ENCODE peak calls at places on chromosomes 5 and 9, in ten cellular contexts. A, Y, K, F, G, S, O, N, H and U are unnamed samples.

GRCh38 chr9:82923410-82924242 is 139.3 kb downstream of the RASEF start:
- DNase-seq in H (no peak), O (no peak), K (no peak), N (no peak), A (peak), F (no peak), S (no peak), Y (no peak), G (peak), U (no peak)

GRCh38 chr9:112790231-112790774 is 39.7 kb downstream of the SNX30 start:
- DNase-seq in S (no peak), G (no peak), A (no peak), F (no peak), K (no peak), N (no peak), Y (no peak), H (no peak), O (no peak), U (no peak)

GRCh38 chr5:158456756-158457155 is 597.8 kb upstream of the CLINT1 start:
- DNase-seq in F (no peak), O (peak), Y (peak), K (no peak), G (no peak), N (no peak), H (peak), S (no peak), A (no peak), U (no peak)

GRCh38 chr5:179467441-179467840 is 82.9 kb upstream of the RUFY1 start:
- DNase-seq in K (no peak), A (no peak), F (no peak), S (no peak), H (no peak), G (no peak), O (no peak), Y (no peak), N (no peak), U (no peak)

GRCh38 chr9:84340535-84340934 is at the start of gene SLC28A3:
- DNase-seq in K (no peak), G (no peak), N (no peak), A (peak), H (no peak), S (no peak), F (no peak), O (no peak), Y (no peak), U (no peak)

GRCh38 chr5:139147743-139148079 is 50.5 kb downstream of the SIL1 start:
- DNase-seq in F (no peak), S (no peak), A (no peak), O (peak), N (no peak), G (no peak), H (peak), Y (no peak), K (no peak), U (no peak)

GRCh38 chr5:150513375-150514309 is 5.7 kb downstream of the NDST1 start:
- DNase-seq in N (no peak), G (peak), K (no peak), Y (no peak), A (no peak), H (no peak), O (no peak), F (no peak), S (no peak), U (no peak)

GRCh38 chr5:148125641-148126040 is 42.7 kb upstream of the SPINK14 start:
- DNase-seq in H (no peak), N (no peak), K (no peak), Y (no peak), O (no peak), S (no peak), A (no peak), F (no peak), G (no peak), U (no peak)

GRCh38 chr9:124040935-124041816 is 29.6 kb downstream of the LHX2 start:
- DNase-seq in O (no peak), A (peak), H (peak), G (peak), Y (peak), F (no peak), K (peak), N (no peak), S (peak), U (peak)

GRCh38 chr5:72066658-72067057 is 40.6 kb upstream of the MAP1B start:
- DNase-seq in Y (no peak), F (no peak), N (no peak), O (peak), H (no peak), S (no peak), G (no peak), A (no peak), K (no peak), U (no peak)

GRCh38 chr9:36407122-36407723 is 7.2 kb upstream of the RNF38 start:
- DNase-seq in H (no peak), N (no peak), G (peak), S (no peak), Y (no peak), K (peak), F (peak), O (peak), A (peak), U (no peak)

GRCh38 chr5:31453522-31453921 is 78.4 kb downstream of the DROSHA start:
- DNase-seq in K (no peak), H (no peak), F (no peak), N (no peak), O (no peak), G (no peak), Y (no peak), A (peak), S (no peak), U (no peak)

GRCh38 chr5:67815455-67816391 is 399.8 kb upstream of the PIK3R1 start:
- DNase-seq in Y (no peak), F (no peak), A (no peak), K (no peak), S (no peak), N (no peak), O (no peak), G (no peak), H (peak), U (no peak)

GRCh38 chr9:81557957-81558791 is 131.2 kb downstream of the TLE1 start:
- DNase-seq in F (no peak), N (no peak), S (no peak), K (no peak), H (no peak), Y (no peak), G (no peak), A (no peak), O (peak), U (no peak)

GRCh38 chr9:78010419-78010818 is 21.2 kb downstream of the GNAQ start:
- DNase-seq in A (no peak), N (no peak), H (no peak), S (no peak), O (no peak), F (no peak), Y (no peak), K (no peak), G (no peak), U (no peak)

GRCh38 chr5:122576266-122577016 is 198.4 kb upstream of the SNX2 start:
- DNase-seq in O (no peak), Y (no peak), S (no peak), N (no peak), F (no peak), H (no peak), A (no peak), G (no peak), K (no peak), U (no peak)

GRCh38 chr9:110918316-110919054 is 119.8 kb downstream of the LPAR1 start:
- DNase-seq in O (peak), F (no peak), G (no peak), K (no peak), A (no peak), S (no peak), N (no peak), Y (no peak), H (no peak), U (no peak)

GRCh38 chr9:92140074-92140753 is 25.0 kb upstream of the SPTLC1 start:
- DNase-seq in A (peak), O (peak), F (peak), Y (peak), H (peak), S (peak), N (peak), G (peak), K (peak), U (peak)

GRCh38 chr5:115501457-115501856 is 43.1 kb downstream of the FEM1C start:
- DNase-seq in F (no peak), S (no peak), A (no peak), G (no peak), N (no peak), Y (no peak), K (no peak), O (no peak), H (peak), U (no peak)

GRCh38 chr9:522658-523057 is 308.0 kb downstream of the DOCK8 start:
- DNase-seq in O (no peak), K (no peak), F (no peak), Y (no peak), N (no peak), A (no peak), S (no peak), G (no peak), H (peak), U (no peak)

GRCh38 chr9:125444956-125445506 is 183.4 kb downstream of the GAPVD1 start:
- DNase-seq in O (no peak), H (no peak), G (no peak), N (no peak), K (no peak), A (no peak), S (no peak), Y (no peak), F (no peak), U (no peak)

GRCh38 chr9:93658184-93658925 is 82.0 kb downstream of the PHF2 start:
- DNase-seq in F (no peak), Y (no peak), A (no peak), G (no peak), O (no peak), K (no peak), H (peak), S (peak), N (no peak), U (no peak)

GRCh38 chr9:34612788-34613390 is 992 bp upstream of the RPP25L start:
- DNase-seq in S (peak), K (peak), O (peak), H (peak), A (peak), F (peak), N (peak), Y (peak), G (peak), U (no peak)

GRCh38 chr9:126516936-126517750 is 96.6 kb upstream of the LMX1B start:
- DNase-seq in A (peak), H (peak), O (peak), G (peak), F (peak), K (peak), S (peak), Y (peak), N (no peak), U (no peak)

GRCh38 chr9:4979224-4979623 is 5.8 kb upstream of the JAK2 start:
- DNase-seq in H (no peak), G (no peak), O (no peak), N (no peak), Y (no peak), A (no peak), S (no peak), F (no peak), K (no peak), U (no peak)

GRCh38 chr9:137156567-137157375 is 13.1 kb downstream of the LRRC26 start:
- DNase-seq in G (peak), O (peak), F (peak), A (peak), Y (no peak), H (peak), S (no peak), K (peak), N (no peak), U (no peak)

GRCh38 chr5:54947187-54947586 is 38.2 kb downstream of the ESM1 start:
- DNase-seq in F (no peak), N (no peak), S (no peak), Y (no peak), A (no peak), K (no peak), O (no peak), H (no peak), G (no peak), U (no peak)

GRCh38 chr5:2430606-2431005 is 320.9 kb downstream of the IRX2 start:
- DNase-seq in K (no peak), N (no peak), F (no peak), A (no peak), Y (no peak), S (no peak), H (no peak), O (no peak), G (no peak), U (no peak)

GRCh38 chr9:126615251-126615790 is 1.6 kb downstream of the LMX1B start:
- DNase-seq in G (peak), A (peak), Y (peak), O (no peak), F (no peak), K (peak), H (peak), N (no peak), S (no peak), U (no peak)

GRCh38 chr5:101686541-101686940 is 609.5 kb downstream of the SLCO4C1 start:
- DNase-seq in A (no peak), S (no peak), K (no peak), N (no peak), F (no peak), O (no peak), Y (no peak), H (no peak), G (no peak), U (no peak)

GRCh38 chr9:131008909-131009618 is at the start of gene LAMC3:
- DNase-seq in K (no peak), O (no peak), Y (no peak), H (no peak), A (peak), S (no peak), G (peak), F (no peak), N (no peak), U (no peak)

GRCh38 chr5:11918463-11919045 is 14.3 kb upstream of the CTNND2 start:
- DNase-seq in G (no peak), H (no peak), Y (no peak), O (no peak), K (no peak), A (no peak), S (no peak), F (no peak), N (no peak), U (no peak)

GRCh38 chr5:9166202-9167147 is 379.4 kb downstream of the SEMA5A start:
- DNase-seq in H (no peak), K (no peak), O (no peak), G (no peak), A (no peak), Y (no peak), F (no peak), S (no peak), N (no peak), U (no peak)
- TF ChIP-seq CTCF in H (no peak), K (no peak), O (no peak), G (no peak), A (no peak), Y (no peak), F (no peak), S (no peak), N (peak), U (peak)

GRCh38 chr5:176574297-176574591 is 25.1 kb downstream of the CDHR2 start:
- DNase-seq in S (no peak), F (no peak), O (no peak), K (no peak), A (no peak), Y (no peak), N (no peak), G (no peak), H (no peak), U (no peak)
- TF ChIP-seq CTCF in S (peak), F (no peak), O (no peak), K (no peak), A (no peak), Y (no peak), N (peak), G (no peak), H (peak), U (peak)

GRCh38 chr5:23332650-23333251 is 174.7 kb upstream of the PRDM9 start:
- DNase-seq in S (no peak), K (no peak), F (no peak), H (no peak), A (peak), G (no peak), Y (no peak), O (no peak), N (no peak), U (no peak)
- TF ChIP-seq CTCF in S (no peak), K (no peak), F (no peak), H (peak), A (peak), G (peak), Y (no peak), O (no peak), N (peak), U (peak)

GRCh38 chr9:128733256-128733655 is 9.3 kb upstream of the ZDHHC12 start:
- DNase-seq in K (peak), S (no peak), F (peak), G (peak), H (peak), O (peak), N (peak), A (peak), Y (peak), U (peak)
- TF ChIP-seq CTCF in K (peak), S (peak), F (peak), G (peak), H (peak), O (peak), N (peak), A (peak), Y (peak), U (peak)

GRCh38 chr9:79883073-79883645 is 311.4 kb downstream of the TLE4 start:
- DNase-seq in O (no peak), S (peak), G (no peak), N (no peak), H (no peak), A (no peak), K (no peak), Y (no peak), F (no peak), U (no peak)

GRCh38 chr9:79880626-79881025 is 308.9 kb downstream of the TLE4 start:
- DNase-seq in A (no peak), K (no peak), N (no peak), F (no peak), O (no peak), H (no peak), Y (no peak), G (no peak), S (no peak), U (no peak)

GRCh38 chr9:79889325-79889724 is 317.6 kb downstream of the TLE4 start:
- DNase-seq in N (no peak), O (no peak), H (no peak), K (no peak), G (no peak), Y (no peak), F (no peak), A (no peak), S (no peak), U (no peak)

GRCh38 chr9:79885093-79885857 is 313.5 kb downstream of the TLE4 start:
- DNase-seq in K (no peak), A (no peak), G (no peak), S (no peak), N (no peak), Y (no peak), F (no peak), O (no peak), H (no peak), U (no peak)
- TF ChIP-seq CTCF in K (no peak), A (no peak), G (no peak), S (no peak), N (no peak), Y (no peak), F (no peak), O (no peak), H (no peak), U (no peak)

DNA sequence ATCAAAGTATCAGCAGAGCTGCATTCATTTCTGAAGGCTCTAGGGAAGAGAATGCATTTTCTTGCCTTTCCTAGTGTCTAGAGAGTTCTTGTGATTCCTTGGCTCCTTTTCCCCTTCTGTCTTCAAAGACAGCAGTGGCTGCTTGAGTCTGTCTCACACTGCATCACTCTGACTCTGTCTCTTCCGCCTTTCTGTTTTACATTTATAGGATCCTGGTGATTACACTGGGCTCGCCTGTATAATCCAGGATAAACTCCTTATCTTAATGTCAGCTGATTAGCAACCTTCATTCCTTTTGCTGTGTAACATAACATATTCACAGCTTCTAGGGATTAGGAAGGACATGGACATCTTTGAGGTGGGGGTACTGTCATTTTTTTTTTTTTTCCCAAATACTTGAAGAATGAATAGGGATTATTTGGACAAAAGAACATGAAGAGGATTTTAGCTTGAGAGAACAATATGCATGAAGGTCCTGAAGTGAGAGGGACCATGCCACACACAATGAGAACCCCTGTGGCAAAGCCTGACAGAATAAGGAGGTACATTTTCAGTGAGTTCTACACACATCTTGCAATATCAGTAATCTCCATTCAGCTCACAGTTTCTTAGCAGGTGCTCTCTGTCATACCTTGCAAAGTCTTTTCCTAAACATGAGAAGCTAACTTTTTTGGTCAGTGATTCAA is 267.6 kb downstream of the FAM170A start:
- DNase-seq in K (no peak), H (no peak), G (no peak), Y (no peak), F (no peak), S (no peak), O (no peak), N (no peak), A (peak), U (no peak)
- TF ChIP-seq CTCF in K (no peak), H (no peak), G (no peak), Y (no peak), F (no peak), S (no peak), O (no peak), N (no peak), A (no peak), U (no peak)

GRCh38 chr5:77518304-77518703 is 26.2 kb upstream of the WDR41 start:
- DNase-seq in A (peak), Y (no peak), H (no peak), S (no peak), O (no peak), N (no peak), G (no peak), K (no peak), F (no peak), U (no peak)
- TF ChIP-seq CTCF in A (peak), Y (no peak), H (peak), S (no peak), O (no peak), N (peak), G (peak), K (no peak), F (no peak), U (peak)